ENCODE peak calls at places on chromosomes 5 and 9, in seven cellular contexts. One of them, this sample, is unnamed.

GRCh38 chr5:14743601-14744295 is 79.2 kb downstream of the OTULIN start:
- DNase-seq in aorta: no peak
- DNase-seq in ovary: no peak
- DNase-seq in iPS DF 19.7: no peak
- DNase-seq in left lobe of liver: no peak
- DNase-seq in GM18507: no peak
- DNase-seq in thyroid gland: no peak
- DNase-seq in this sample: no peak

GRCh38 chr9:99057665-99058625 is 47.0 kb upstream of the TGFBR1 start:
- DNase-seq in ovary: no peak
- DNase-seq in thyroid gland: peak; percentile 17
- DNase-seq in GM18507: peak; percentile 29
- DNase-seq in left lobe of liver: no peak
- DNase-seq in aorta: peak; percentile 70
- DNase-seq in iPS DF 19.7: no peak
- DNase-seq in this sample: peak; percentile 53

GRCh38 chr5:62475072-62475471 is 62.5 kb downstream of the IPO11 start:
- DNase-seq in GM18507: no peak
- DNase-seq in iPS DF 19.7: no peak
- DNase-seq in left lobe of liver: no peak
- DNase-seq in aorta: peak; percentile 55
- DNase-seq in thyroid gland: no peak
- DNase-seq in ovary: no peak
- DNase-seq in this sample: no peak

GRCh38 chr5:172777381-172778222 is 6.6 kb upstream of the DUSP1 start:
- DNase-seq in left lobe of liver: peak; percentile 78
- DNase-seq in aorta: peak; percentile 96
- DNase-seq in GM18507: peak; percentile 65
- DNase-seq in thyroid gland: peak; percentile 60
- DNase-seq in iPS DF 19.7: no peak
- DNase-seq in ovary: peak; percentile 91
- DNase-seq in this sample: peak; percentile 89

GRCh38 chr9:97059661-97060060 is 20.7 kb upstream of the CTSV start:
- DNase-seq in aorta: no peak
- DNase-seq in ovary: no peak
- DNase-seq in left lobe of liver: no peak
- DNase-seq in iPS DF 19.7: no peak
- DNase-seq in GM18507: no peak
- DNase-seq in thyroid gland: no peak
- DNase-seq in this sample: no peak

GRCh38 chr5:75167345-75167744 is 69.3 kb downstream of the ANKRD31 start:
- DNase-seq in aorta: no peak
- DNase-seq in iPS DF 19.7: peak; percentile 33
- DNase-seq in GM18507: no peak
- DNase-seq in ovary: no peak
- DNase-seq in thyroid gland: no peak
- DNase-seq in left lobe of liver: no peak
- DNase-seq in this sample: no peak

GRCh38 chr5:7181841-7182240 is 214.1 kb upstream of the ADCY2 start:
- DNase-seq in GM18507: no peak
- DNase-seq in iPS DF 19.7: no peak
- DNase-seq in ovary: no peak
- DNase-seq in aorta: no peak
- DNase-seq in left lobe of liver: peak; percentile 45
- DNase-seq in thyroid gland: no peak
- DNase-seq in this sample: no peak

GRCh38 chr9:128805661-128806060 is 12.6 kb upstream of the ENDOG start:
- DNase-seq in aorta: no peak
- DNase-seq in left lobe of liver: no peak
- DNase-seq in iPS DF 19.7: no peak
- DNase-seq in thyroid gland: no peak
- DNase-seq in GM18507: no peak
- DNase-seq in ovary: no peak
- DNase-seq in this sample: no peak

GRCh38 chr5:139561655-139562451 is 714 bp downstream of the UBE2D2 start:
- DNase-seq in left lobe of liver: no peak
- DNase-seq in iPS DF 19.7: no peak
- DNase-seq in thyroid gland: peak; percentile 47
- DNase-seq in aorta: peak; percentile 64
- DNase-seq in GM18507: no peak
- DNase-seq in ovary: no peak
- DNase-seq in this sample: peak; percentile 68

GRCh38 chr5:150158170-150158949 is 2.7 kb upstream of the PDGFRB start:
- DNase-seq in iPS DF 19.7: no peak
- DNase-seq in thyroid gland: no peak
- DNase-seq in ovary: no peak
- DNase-seq in aorta: no peak
- DNase-seq in GM18507: no peak
- DNase-seq in left lobe of liver: no peak
- DNase-seq in this sample: no peak

GRCh38 chr5:1226839-1227238 is 1.7 kb downstream of the SLC6A18 start:
- DNase-seq in iPS DF 19.7: no peak
- DNase-seq in ovary: no peak
- DNase-seq in thyroid gland: no peak
- DNase-seq in left lobe of liver: no peak
- DNase-seq in aorta: no peak
- DNase-seq in GM18507: no peak
- DNase-seq in this sample: no peak

GRCh38 chr5:10647640-10648039 is 83.8 kb downstream of the ANKRD33B start:
- DNase-seq in thyroid gland: no peak
- DNase-seq in iPS DF 19.7: no peak
- DNase-seq in GM18507: no peak
- DNase-seq in aorta: no peak
- DNase-seq in ovary: no peak
- DNase-seq in left lobe of liver: no peak
- DNase-seq in this sample: no peak